ENCODE peak calls at places on chromosomes 4 and X, in four cellular contexts. One of them, this sample, is unnamed.

GRCh38 chrX:45329217-45329616 is 128.5 kb upstream of the DIPK2B start:
- DNase-seq in stimulated activated CD4-positive, alpha-beta T cell treated with anti-CD3 and anti-CD28 coated beads, Interleukin-15, amount 100 ng/mL, for 1 hour: no peak
- DNase-seq in naive thymus-derived CD4-positive, alpha-beta T cell: no peak
- DNase-seq in NCI-H2081: no peak
- DNase-seq in this sample: no peak

GRCh38 chr4:74181225-74181624 is 23.3 kb downstream of the MTHFD2L start:
- DNase-seq in stimulated activated CD4-positive, alpha-beta T cell treated with anti-CD3 and anti-CD28 coated beads, Interleukin-15, amount 100 ng/mL, for 1 hour: no peak
- DNase-seq in naive thymus-derived CD4-positive, alpha-beta T cell: no peak
- DNase-seq in NCI-H2081: no peak
- DNase-seq in this sample: no peak

GRCh38 chrX:152915541-152916241 is 17.8 kb downstream of the ZNF185 start:
- DNase-seq in stimulated activated CD4-positive, alpha-beta T cell treated with anti-CD3 and anti-CD28 coated beads, Interleukin-15, amount 100 ng/mL, for 1 hour: no peak
- DNase-seq in naive thymus-derived CD4-positive, alpha-beta T cell: no peak
- DNase-seq in NCI-H2081: no peak
- DNase-seq in this sample: no peak

GRCh38 chr4:40377462-40378385 is 42.6 kb downstream of the CHRNA9 start:
- DNase-seq in stimulated activated CD4-positive, alpha-beta T cell treated with anti-CD3 and anti-CD28 coated beads, Interleukin-15, amount 100 ng/mL, for 1 hour: no peak
- DNase-seq in naive thymus-derived CD4-positive, alpha-beta T cell: no peak
- DNase-seq in NCI-H2081: no peak
- DNase-seq in this sample: no peak

GRCh38 chr4:26267087-26267486 is 53.7 kb upstream of the RBPJ start:
- DNase-seq in stimulated activated CD4-positive, alpha-beta T cell treated with anti-CD3 and anti-CD28 coated beads, Interleukin-15, amount 100 ng/mL, for 1 hour: no peak
- DNase-seq in naive thymus-derived CD4-positive, alpha-beta T cell: no peak
- DNase-seq in NCI-H2081: no peak
- DNase-seq in this sample: peak

GRCh38 chrX:105179644-105180043 is 40.9 kb downstream of the TEX13A start:
- DNase-seq in stimulated activated CD4-positive, alpha-beta T cell treated with anti-CD3 and anti-CD28 coated beads, Interleukin-15, amount 100 ng/mL, for 1 hour: no peak
- DNase-seq in naive thymus-derived CD4-positive, alpha-beta T cell: no peak
- DNase-seq in NCI-H2081: no peak
- DNase-seq in this sample: no peak

GRCh38 chr4:177222776-177223175 is 86.9 kb upstream of the NEIL3 start:
- DNase-seq in stimulated activated CD4-positive, alpha-beta T cell treated with anti-CD3 and anti-CD28 coated beads, Interleukin-15, amount 100 ng/mL, for 1 hour: no peak
- DNase-seq in naive thymus-derived CD4-positive, alpha-beta T cell: no peak
- DNase-seq in NCI-H2081: no peak
- DNase-seq in this sample: no peak

GRCh38 chrX:48802813-48803261 is 970 bp downstream of the HDAC6 start:
- DNase-seq in stimulated activated CD4-positive, alpha-beta T cell treated with anti-CD3 and anti-CD28 coated beads, Interleukin-15, amount 100 ng/mL, for 1 hour: no peak
- DNase-seq in naive thymus-derived CD4-positive, alpha-beta T cell: no peak
- DNase-seq in NCI-H2081: no peak
- DNase-seq in this sample: no peak

GRCh38 chrX:143894938-143895337 is 11.1 kb downstream of the UBE2NL start:
- DNase-seq in stimulated activated CD4-positive, alpha-beta T cell treated with anti-CD3 and anti-CD28 coated beads, Interleukin-15, amount 100 ng/mL, for 1 hour: no peak
- DNase-seq in naive thymus-derived CD4-positive, alpha-beta T cell: no peak
- DNase-seq in NCI-H2081: no peak
- DNase-seq in this sample: no peak

GRCh38 chrX:24215282-24215681 is 65.8 kb downstream of the ZFX start:
- DNase-seq in stimulated activated CD4-positive, alpha-beta T cell treated with anti-CD3 and anti-CD28 coated beads, Interleukin-15, amount 100 ng/mL, for 1 hour: no peak
- DNase-seq in naive thymus-derived CD4-positive, alpha-beta T cell: no peak
- DNase-seq in NCI-H2081: no peak
- DNase-seq in this sample: no peak

GRCh38 chr4:121650741-121651140 is 46.0 kb downstream of the ANXA5 start:
- DNase-seq in stimulated activated CD4-positive, alpha-beta T cell treated with anti-CD3 and anti-CD28 coated beads, Interleukin-15, amount 100 ng/mL, for 1 hour: no peak
- DNase-seq in naive thymus-derived CD4-positive, alpha-beta T cell: no peak
- DNase-seq in NCI-H2081: no peak
- DNase-seq in this sample: no peak

GRCh38 chrX:65866146-65866545 is 173.7 kb downstream of the VSIG4 start:
- DNase-seq in stimulated activated CD4-positive, alpha-beta T cell treated with anti-CD3 and anti-CD28 coated beads, Interleukin-15, amount 100 ng/mL, for 1 hour: no peak
- DNase-seq in naive thymus-derived CD4-positive, alpha-beta T cell: no peak
- DNase-seq in NCI-H2081: no peak
- DNase-seq in this sample: no peak

GRCh38 chr4:144579411-144580020 is 66.4 kb upstream of the HHIP start:
- DNase-seq in stimulated activated CD4-positive, alpha-beta T cell treated with anti-CD3 and anti-CD28 coated beads, Interleukin-15, amount 100 ng/mL, for 1 hour: no peak
- DNase-seq in naive thymus-derived CD4-positive, alpha-beta T cell: no peak
- DNase-seq in NCI-H2081: no peak
- DNase-seq in this sample: no peak

This sample was measured in cerebellum.